ENCODE peak calls at places on chromosomes 3 and 15, in four cellular contexts. M, N, Q and A are unnamed samples. For H3K36me3, the result is how much of the 10 kb centered on the place peaks cover.

GRCh38 chr15:31078461-31078860 is 23.1 kb downstream of the TRPM1 start:
- DNase-seq in M (no peak), N (no peak), Q (no peak), A (no peak)

GRCh38 chr15:75648156-75649000 is 666 bp downstream of the SNX33 start:
- DNase-seq in M (peak), N (peak), Q (peak), A (no peak)

GRCh38 chr3:177802151-177802900 is 605.0 kb upstream of the TBL1XR1 start:
- DNase-seq in M (no peak), N (no peak), Q (no peak), A (no peak)

GRCh38 chr3:72919520-72919919 is 31.7 kb downstream of the GXYLT2 start:
- DNase-seq in M (no peak), N (no peak), Q (no peak), A (no peak)

GRCh38 chr3:35664460-35664919 is 25.2 kb downstream of the ARPP21 start:
- DNase-seq in M (peak), N (no peak), Q (peak), A (no peak)

GRCh38 chr15:79779739-79780138 is 117.1 kb downstream of the MTHFS start:
- DNase-seq in M (no peak), N (no peak), Q (no peak), A (no peak)

GRCh38 chr3:99413504-99413903 is 224.9 kb upstream of the COL8A1 start:
- DNase-seq in M (no peak), N (no peak), Q (no peak), A (no peak)

GRCh38 chr3:106457278-106458210 is 588.7 kb upstream of the CBLB start:
- DNase-seq in M (no peak), N (peak), Q (no peak), A (no peak)

GRCh38 chr15:38564557-38565286 is at the start of gene RASGRP1:
- DNase-seq in M (peak), N (peak), Q (peak), A (peak)

GRCh38 chr3:13026534-13026933 is 46.7 kb downstream of the IQSEC1 start:
- DNase-seq in M (no peak), N (no peak), Q (no peak), A (no peak)

GRCh38 chr3:126998728-126999127 is 15.8 kb downstream of the PLXNA1 start:
- DNase-seq in M (no peak), N (no peak), Q (no peak), A (no peak)

GRCh38 chr3:49171119-49171774 is at the start of gene KLHDC8B:
- DNase-seq in M (peak), N (peak), Q (peak), A (peak)

GRCh38 chr3:150740733-150741496 is 22.1 kb downstream of the SIAH2 start:
- DNase-seq in M (no peak), N (no peak), Q (no peak), A (no peak)

GRCh38 chr3:52428151-52429005 is 16.5 kb downstream of the SEMA3G start:
- DNase-seq in M (peak), N (peak), Q (peak), A (peak)

GRCh38 chr3:48536787-48537186 is 19.8 kb downstream of the PFKFB4 start:
- DNase-seq in M (no peak), N (no peak), Q (no peak), A (no peak)

GRCh38 chr15:91520848-91521247 is 332.7 kb upstream of the SLCO3A1 start:
- DNase-seq in M (no peak), N (no peak), Q (no peak), A (no peak)

GRCh38 chr15:67564590-67565345 is 22.3 kb downstream of the MAP2K5 start:
- DNase-seq in M (no peak), N (no peak), Q (no peak), A (no peak)

GRCh38 chr3:129061077-129061887 is 703 bp downstream of the GP9 start:
- DNase-seq in M (no peak), N (no peak), Q (no peak), A (no peak)
- H3K4me3 ChIP-seq in M (no peak), N (no peak), Q (no peak), A (no peak)

GRCh38 chr3:47443611-47443995 is 32.1 kb downstream of the SCAP start:
- DNase-seq in M (peak), N (no peak), Q (peak), A (peak)
- H3K27ac ChIP-seq in M (peak), N (no peak), Q (peak), A (peak)

DNA sequence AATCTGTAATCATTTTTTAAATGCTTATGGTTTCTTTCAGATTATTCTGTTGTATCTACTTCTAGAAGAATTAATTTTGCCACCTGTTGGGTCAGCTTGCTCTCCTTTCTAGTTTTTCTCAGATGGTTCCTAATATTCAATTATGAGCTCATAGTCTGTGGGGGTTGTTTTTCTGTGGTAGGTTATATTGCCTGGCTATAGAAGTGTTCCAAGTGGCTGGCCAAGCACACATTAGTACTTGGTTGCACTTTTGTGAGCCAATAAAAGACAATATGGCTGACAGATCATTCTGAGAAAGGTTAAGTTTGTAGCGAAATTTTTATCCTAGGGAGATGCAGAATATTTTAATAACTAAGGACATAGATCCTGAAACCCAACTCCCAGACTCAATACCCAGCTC is 31.8 kb upstream of the FSIP1 start:
- DNase-seq in M (no peak), N (no peak), Q (no peak), A (no peak)
- H3K36me3 ChIP-seq in M (under half), N (under half), Q (under half), A (under half)

GRCh38 chr15:97235285-97235985 is 725.1 kb upstream of the ARRDC4 start:
- DNase-seq in M (peak), N (peak), Q (peak), A (no peak)
- H3K4me3 ChIP-seq in M (no peak), N (no peak), Q (peak), A (peak)

GRCh38 chr3:64186667-64187064 is 38.6 kb downstream of the PRICKLE2 start:
- DNase-seq in M (no peak), N (no peak), Q (no peak), A (no peak)

GRCh38 chr3:64187065-64187959 is 38.0 kb downstream of the PRICKLE2 start:
- DNase-seq in M (peak), N (peak), Q (peak), A (peak)

GRCh38 chr3:64188810-64189560 is 36.3 kb downstream of the PRICKLE2 start:
- DNase-seq in M (peak), N (peak), Q (no peak), A (no peak)

GRCh38 chr3:64191822-64192221 is 33.4 kb downstream of the PRICKLE2 start:
- DNase-seq in M (no peak), N (no peak), Q (no peak), A (no peak)

GRCh38 chr3:64190517-64191515 is 34.5 kb downstream of the PRICKLE2 start:
- DNase-seq in M (no peak), N (no peak), Q (no peak), A (no peak)
- H3K27ac ChIP-seq in M (no peak), N (no peak), Q (peak), A (no peak)

GRCh38 chr15:69444686-69445085 is 7.9 kb upstream of the RPLP1 start:
- DNase-seq in M (no peak), N (no peak), Q (no peak), A (no peak)

GRCh38 chr15:69451951-69452701 is 492 bp upstream of the RPLP1 start:
- DNase-seq in M (no peak), N (peak), Q (no peak), A (peak)

GRCh38 chr15:69450968-69451695 is 1.5 kb upstream of the RPLP1 start:
- DNase-seq in M (no peak), N (no peak), Q (no peak), A (no peak)

GRCh38 chr15:69443032-69443611 is 9.5 kb upstream of the RPLP1 start:
- DNase-seq in M (no peak), N (no peak), Q (no peak), A (no peak)

GRCh38 chr15:69446947-69447346 is 5.7 kb upstream of the RPLP1 start:
- DNase-seq in M (no peak), N (no peak), Q (no peak), A (no peak)
- H3K36me3 ChIP-seq in M (under half), N (under half), Q (under half), A (under half)